ENCODE peak calls at places on chromosome 1, in eight cellular contexts. L is Panc1; E is CD8-positive, alpha-beta T cell; B is psoas muscle; Q is CD4-positive, alpha-beta T cell; O is heart right ventricle; F is PC-3; D is RWPE2. S is an unnamed sample.

GRCh38 chr1:108050134-108050533 is 85.2 kb upstream of the VAV3 start:
- ATAC-seq in L (no peak), E (no peak), B (no peak), Q (no peak), O (peak; percentile 67), F (peak; percentile 47), D (no peak), S (no peak)

GRCh38 chr1:222629921-222630535 is 12.1 kb downstream of the MIA3 start:
- ATAC-seq in L (no peak), E (no peak), B (no peak), Q (no peak), O (no peak), F (no peak), D (no peak), S (no peak)

GRCh38 chr1:56469640-56470371 is 109.6 kb downstream of the PLPP3 start:
- ATAC-seq in L (no peak), E (no peak), B (no peak), Q (no peak), O (peak; percentile 77), F (peak; percentile 77), D (peak; percentile 50), S (peak; percentile 67)

GRCh38 chr1:5948681-5949005 is 43.6 kb downstream of the NPHP4 start:
- ATAC-seq in L (no peak), E (no peak), B (no peak), Q (no peak), O (no peak), F (peak; percentile 71), D (no peak), S (no peak)

GRCh38 chr1:204196068-204196795 is at the start of gene KISS1:
- ATAC-seq in L (no peak), E (no peak), B (no peak), Q (no peak), O (no peak), F (no peak), D (no peak), S (no peak)

GRCh38 chr1:225735252-225736149 is 42.1 kb upstream of the SRP9 start:
- ATAC-seq in L (peak; percentile 82), E (no peak), B (peak; percentile 92), Q (no peak), O (peak; percentile 94), F (peak; percentile 83), D (peak; percentile 89), S (peak; percentile 93)

GRCh38 chr1:16249838-16250241 is 12.9 kb upstream of the CPLANE2 start:
- ATAC-seq in L (no peak), E (no peak), B (no peak), Q (no peak), O (no peak), F (no peak), D (no peak), S (peak; percentile 81)

GRCh38 chr1:67749844-67750689 is 65.1 kb downstream of the GADD45A start:
- ATAC-seq in L (peak; percentile 68), E (no peak), B (peak; percentile 50), Q (no peak), O (peak; percentile 41), F (peak; percentile 91), D (peak; percentile 88), S (peak; percentile 84)

GRCh38 chr1:234531181-234532132 is 52.5 kb upstream of the TARBP1 start:
- ATAC-seq in L (no peak), E (no peak), B (peak; percentile 47), Q (no peak), O (peak; percentile 63), F (peak; percentile 38), D (no peak), S (peak; percentile 59)

GRCh38 chr1:30315185-30315960 is 408.0 kb downstream of the MATN1 start:
- ATAC-seq in L (no peak), E (no peak), B (no peak), Q (no peak), O (no peak), F (no peak), D (no peak), S (no peak)

GRCh38 chr1:53369761-53370160 is 41.9 kb upstream of the LRP8 start:
- ATAC-seq in L (no peak), E (no peak), B (no peak), Q (no peak), O (no peak), F (no peak), D (no peak), S (no peak)

GRCh38 chr1:6261615-6261995 is 707 bp upstream of the GPR153 start:
- ATAC-seq in L (no peak), E (no peak), B (no peak), Q (no peak), O (no peak), F (peak; percentile 10), D (peak; percentile 2), S (no peak)

GRCh38 chr1:53214541-53214940 is 5.9 kb downstream of the CZIB start:
- ATAC-seq in L (no peak), E (no peak), B (no peak), Q (no peak), O (no peak), F (no peak), D (no peak), S (no peak)

GRCh38 chr1:41515131-41515678 is 30.7 kb upstream of the EDN2 start:
- ATAC-seq in L (peak; percentile 24), E (no peak), B (no peak), Q (no peak), O (peak; percentile 5), F (peak; percentile 66), D (peak; percentile 68), S (no peak)

GRCh38 chr1:173475564-173476196 is 1.5 kb upstream of the PRDX6 start:
- ATAC-seq in L (peak; percentile 32), E (no peak), B (no peak), Q (no peak), O (no peak), F (peak; percentile 6), D (peak; percentile 61), S (no peak)

DNA sequence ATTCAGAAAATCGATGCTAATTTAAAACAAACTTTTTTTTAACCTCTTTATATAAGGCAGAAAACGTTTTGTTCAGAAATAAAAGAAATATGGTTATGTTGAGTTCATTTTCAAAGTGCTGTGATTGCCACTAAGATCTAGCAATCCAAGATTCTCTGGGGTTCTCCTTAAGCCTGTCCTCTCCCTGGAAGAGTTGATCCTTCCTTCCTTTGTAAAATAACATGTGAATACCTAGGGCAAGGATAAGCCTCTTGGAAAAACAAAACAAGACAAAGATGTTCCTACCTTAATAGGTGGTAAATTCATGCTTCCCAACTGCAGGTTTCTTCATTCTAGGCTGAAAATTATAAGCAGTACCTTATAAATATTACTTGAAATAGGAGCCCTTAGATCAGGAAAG is 18.0 kb upstream of the FOXD3 start:
- ATAC-seq in L (no peak), E (no peak), B (no peak), Q (no peak), O (no peak), F (no peak), D (no peak), S (no peak)
- H3K27me3 ChIP-seq in L (no peaks in the 10 kb centered on the region), E (no peaks in the 10 kb centered on the region), B (peaks cover 19% of the 10 kb centered on the region), Q (peaks cover 35% of the 10 kb centered on the region), O (peaks cover 79% of the 10 kb centered on the region), F (no peaks in the 10 kb centered on the region), D (peaks cover 12% of the 10 kb centered on the region), S (peaks cover 46% of the 10 kb centered on the region)

GRCh38 chr1:89649783-89650182 is 16.9 kb downstream of the LRRC8C start:
- ATAC-seq in L (no peak), E (no peak), B (no peak), Q (no peak), O (no peak), F (no peak), D (no peak), S (no peak)
- H3K9me3 ChIP-seq in L (peaks cover 12% of the 10 kb centered on the region), E (peaks cover 7% of the 10 kb centered on the region), B (peaks cover 3% of the 10 kb centered on the region), Q (peaks cover 14% of the 10 kb centered on the region), O (peaks cover 14% of the 10 kb centered on the region), F (no peaks in the 10 kb centered on the region), D (peaks cover 6% of the 10 kb centered on the region), S (peaks cover 9% of the 10 kb centered on the region)

GRCh38 chr1:154911691-154912550 is 24.6 kb downstream of the PMVK start:
- ATAC-seq in L (no peak), E (no peak), B (no peak), Q (no peak), O (peak; percentile 91), F (no peak), D (no peak), S (no peak)

GRCh38 chr1:154908937-154909336 is 27.6 kb downstream of the PMVK start:
- ATAC-seq in L (no peak), E (no peak), B (no peak), Q (no peak), O (no peak), F (no peak), D (no peak), S (no peak)

GRCh38 chr1:154910851-154911250 is 25.7 kb downstream of the PMVK start:
- ATAC-seq in L (no peak), E (no peak), B (no peak), Q (no peak), O (no peak), F (no peak), D (no peak), S (no peak)

GRCh38 chr1:154902920-154903566 is 33.0 kb upstream of the KCNN3 start:
- ATAC-seq in L (no peak), E (no peak), B (no peak), Q (no peak), O (no peak), F (no peak), D (no peak), S (no peak)

DNA sequence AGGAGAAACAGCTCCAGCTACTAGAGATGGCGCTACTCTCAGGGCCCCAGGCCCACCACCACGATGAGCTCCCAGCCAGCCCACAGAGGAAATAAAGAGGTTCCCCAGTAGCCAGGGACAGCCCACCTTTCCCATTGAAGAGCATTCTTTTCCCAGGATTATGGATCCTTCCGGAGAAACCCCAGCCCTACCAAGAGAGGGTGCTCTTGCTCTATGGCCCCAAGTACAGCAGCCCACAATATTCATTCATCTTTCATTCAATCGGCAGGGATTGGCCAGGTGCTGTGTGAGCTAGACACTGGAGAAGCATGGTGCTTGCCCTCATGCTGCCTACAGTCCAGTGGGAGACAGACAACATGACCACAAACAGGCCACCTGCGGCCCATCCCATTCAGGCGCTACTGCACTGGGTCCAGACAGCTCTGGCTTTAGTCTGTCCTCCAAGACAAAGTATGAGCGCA is 29.9 kb downstream of the PMVK start:
- ATAC-seq in L (peak; percentile 82), E (no peak), B (peak; percentile 56), Q (no peak), O (peak; percentile 35), F (peak; percentile 70), D (peak; percentile 46), S (no peak)
- TF ChIP-seq CTCF in L (peak; percentile 77), E (no peak), B (peak; percentile 47), Q (no peak), O (peak; percentile 55), F (peak; percentile 74), D (peak; percentile 54), S (no peak)

GRCh38 chr1:219927298-219927955 is 930 bp downstream of the SLC30A10 start:
- ATAC-seq in L (peak; percentile 23), E (no peak), B (no peak), Q (no peak), O (no peak), F (no peak), D (no peak), S (no peak)

GRCh38 chr1:219927956-219928790 is at the start of gene SLC30A10:
- ATAC-seq in L (peak; percentile 76), E (no peak), B (no peak), Q (no peak), O (no peak), F (no peak), D (no peak), S (no peak)

GRCh38 chr1:219928791-219929118 is 398 bp upstream of the SLC30A10 start:
- ATAC-seq in L (peak; percentile 23), E (no peak), B (no peak), Q (no peak), O (no peak), F (no peak), D (no peak), S (no peak)

GRCh38 chr1:219926363-219926998 is 1.9 kb downstream of the SLC30A10 start:
- ATAC-seq in L (no peak), E (no peak), B (no peak), Q (no peak), O (no peak), F (no peak), D (no peak), S (no peak)

GRCh38 chr1:219924348-219924747 is 4.0 kb downstream of the SLC30A10 start:
- ATAC-seq in L (no peak), E (no peak), B (no peak), Q (no peak), O (no peak), F (no peak), D (no peak), S (no peak)
- H3K27me3 ChIP-seq in L (peaks cover 18% of the 10 kb centered on the region), E (peaks cover 6% of the 10 kb centered on the region), B (peaks cover 30% of the 10 kb centered on the region), Q (peaks cover 16% of the 10 kb centered on the region), O (peaks cover 38% of the 10 kb centered on the region), F (peaks cover 5% of the 10 kb centered on the region), D (no peaks in the 10 kb centered on the region), S (peaks cover 32% of the 10 kb centered on the region)